ENCODE peak calls at places on chromosome 15, in nine cellular contexts. One of them, this sample, is unnamed.

GRCh38 chr15:79170256-79170664 is 79.7 kb upstream of the RASGRF1 start:
- DNase-seq in M059J: peak; percentile 48
- DNase-seq in HFF-Myc: no peak
- DNase-seq in NCI-H1930: no peak
- DNase-seq in heart left ventricle: peak; percentile 27
- DNase-seq in activated T-cell treated with anti-CD3 and anti-CD28 coated beads for 1 hour: no peak
- DNase-seq in B cell: no peak
- DNase-seq in progenitor cell of endocrine pancreas: no peak
- DNase-seq in GDM1: no peak
- DNase-seq in this sample: no peak

GRCh38 chr15:92889390-92890113 is 10.6 kb upstream of the CHD2 start:
- DNase-seq in M059J: no peak
- DNase-seq in HFF-Myc: no peak
- DNase-seq in NCI-H1930: no peak
- DNase-seq in heart left ventricle: no peak
- DNase-seq in activated T-cell treated with anti-CD3 and anti-CD28 coated beads for 1 hour: no peak
- DNase-seq in B cell: no peak
- DNase-seq in progenitor cell of endocrine pancreas: no peak
- DNase-seq in GDM1: no peak
- DNase-seq in this sample: no peak

GRCh38 chr15:60541784-60542617 is 63.1 kb upstream of the ICE2 start:
- DNase-seq in M059J: no peak
- DNase-seq in HFF-Myc: no peak
- DNase-seq in NCI-H1930: no peak
- DNase-seq in heart left ventricle: no peak
- DNase-seq in activated T-cell treated with anti-CD3 and anti-CD28 coated beads for 1 hour: no peak
- DNase-seq in B cell: no peak
- DNase-seq in progenitor cell of endocrine pancreas: no peak
- DNase-seq in GDM1: no peak
- DNase-seq in this sample: no peak

GRCh38 chr15:68383161-68384074 is 48.5 kb downstream of the ITGA11 start:
- DNase-seq in M059J: peak; percentile 60
- DNase-seq in HFF-Myc: peak; percentile 49
- DNase-seq in NCI-H1930: no peak
- DNase-seq in heart left ventricle: peak; percentile 25
- DNase-seq in activated T-cell treated with anti-CD3 and anti-CD28 coated beads for 1 hour: peak; percentile 10
- DNase-seq in B cell: peak; percentile 56
- DNase-seq in progenitor cell of endocrine pancreas: no peak
- DNase-seq in GDM1: peak; percentile 44
- DNase-seq in this sample: peak; percentile 33

GRCh38 chr15:67824157-67824899 is 981 bp upstream of the SKOR1 start:
- DNase-seq in M059J: no peak
- DNase-seq in HFF-Myc: no peak
- DNase-seq in NCI-H1930: no peak
- DNase-seq in heart left ventricle: no peak
- DNase-seq in activated T-cell treated with anti-CD3 and anti-CD28 coated beads for 1 hour: no peak
- DNase-seq in B cell: peak; percentile 62
- DNase-seq in progenitor cell of endocrine pancreas: no peak
- DNase-seq in GDM1: no peak
- DNase-seq in this sample: no peak

GRCh38 chr15:99414755-99415731 is 150.7 kb upstream of the MEF2A start:
- DNase-seq in M059J: peak; percentile 71
- DNase-seq in HFF-Myc: no peak
- DNase-seq in NCI-H1930: no peak
- DNase-seq in heart left ventricle: no peak
- DNase-seq in activated T-cell treated with anti-CD3 and anti-CD28 coated beads for 1 hour: no peak
- DNase-seq in B cell: no peak
- DNase-seq in progenitor cell of endocrine pancreas: no peak
- DNase-seq in GDM1: no peak
- DNase-seq in this sample: no peak

GRCh38 chr15:91985297-91985696 is 131.8 kb downstream of the SLCO3A1 start:
- DNase-seq in M059J: no peak
- DNase-seq in HFF-Myc: no peak
- DNase-seq in NCI-H1930: no peak
- DNase-seq in heart left ventricle: no peak
- DNase-seq in activated T-cell treated with anti-CD3 and anti-CD28 coated beads for 1 hour: no peak
- DNase-seq in B cell: no peak
- DNase-seq in progenitor cell of endocrine pancreas: no peak
- DNase-seq in GDM1: no peak
- DNase-seq in this sample: no peak

GRCh38 chr15:64574220-64574994 is 114.0 kb downstream of the ZNF609 start:
- DNase-seq in M059J: peak; percentile 20
- DNase-seq in HFF-Myc: no peak
- DNase-seq in NCI-H1930: no peak
- DNase-seq in heart left ventricle: no peak
- DNase-seq in activated T-cell treated with anti-CD3 and anti-CD28 coated beads for 1 hour: no peak
- DNase-seq in B cell: no peak
- DNase-seq in progenitor cell of endocrine pancreas: no peak
- DNase-seq in GDM1: no peak
- DNase-seq in this sample: no peak

GRCh38 chr15:42919794-42920280 is 741 bp downstream of the TTBK2 start:
- DNase-seq in M059J: peak; percentile 58
- DNase-seq in HFF-Myc: no peak
- DNase-seq in NCI-H1930: no peak
- DNase-seq in heart left ventricle: no peak
- DNase-seq in activated T-cell treated with anti-CD3 and anti-CD28 coated beads for 1 hour: peak; percentile 24
- DNase-seq in B cell: no peak
- DNase-seq in progenitor cell of endocrine pancreas: no peak
- DNase-seq in GDM1: no peak
- DNase-seq in this sample: no peak

GRCh38 chr15:43253431-43254403 is 13.0 kb downstream of the TGM5 start:
- DNase-seq in M059J: peak; percentile 91
- DNase-seq in HFF-Myc: no peak
- DNase-seq in NCI-H1930: no peak
- DNase-seq in heart left ventricle: no peak
- DNase-seq in activated T-cell treated with anti-CD3 and anti-CD28 coated beads for 1 hour: no peak
- DNase-seq in B cell: peak; percentile 57
- DNase-seq in progenitor cell of endocrine pancreas: no peak
- DNase-seq in GDM1: no peak
- DNase-seq in this sample: no peak

GRCh38 chr15:40282144-40282869 is 557 bp downstream of the ANKRD63 start:
- DNase-seq in M059J: peak; percentile 25
- DNase-seq in HFF-Myc: no peak
- DNase-seq in NCI-H1930: peak; percentile 38
- DNase-seq in heart left ventricle: no peak
- DNase-seq in activated T-cell treated with anti-CD3 and anti-CD28 coated beads for 1 hour: peak; percentile 31
- DNase-seq in B cell: peak; percentile 93
- DNase-seq in progenitor cell of endocrine pancreas: peak; percentile 62
- DNase-seq in GDM1: peak; percentile 55
- DNase-seq in this sample: no peak

GRCh38 chr15:64247906-64248541 is 85.2 kb upstream of the PPIB start:
- DNase-seq in M059J: peak; percentile 96
- DNase-seq in HFF-Myc: peak; percentile 87
- DNase-seq in NCI-H1930: peak; percentile 50
- DNase-seq in heart left ventricle: no peak
- DNase-seq in activated T-cell treated with anti-CD3 and anti-CD28 coated beads for 1 hour: no peak
- DNase-seq in B cell: no peak
- DNase-seq in progenitor cell of endocrine pancreas: no peak
- DNase-seq in GDM1: no peak
- DNase-seq in this sample: no peak

GRCh38 chr15:66472176-66472999 is 25.2 kb downstream of the SNAPC5 start:
- DNase-seq in M059J: peak; percentile 38
- DNase-seq in HFF-Myc: peak; percentile 55
- DNase-seq in NCI-H1930: no peak
- DNase-seq in heart left ventricle: no peak
- DNase-seq in activated T-cell treated with anti-CD3 and anti-CD28 coated beads for 1 hour: no peak
- DNase-seq in B cell: peak; percentile 50
- DNase-seq in progenitor cell of endocrine pancreas: no peak
- DNase-seq in GDM1: no peak
- DNase-seq in this sample: no peak

GRCh38 chr15:38692789-38693062 is 128.1 kb upstream of the RASGRP1 start:
- DNase-seq in M059J: no peak
- DNase-seq in HFF-Myc: no peak
- DNase-seq in NCI-H1930: no peak
- DNase-seq in heart left ventricle: no peak
- DNase-seq in activated T-cell treated with anti-CD3 and anti-CD28 coated beads for 1 hour: no peak
- DNase-seq in B cell: no peak
- DNase-seq in progenitor cell of endocrine pancreas: no peak
- DNase-seq in GDM1: no peak
- DNase-seq in this sample: no peak

GRCh38 chr15:25239471-25240345 is 199.1 kb downstream of the UBE3A start:
- DNase-seq in M059J: no peak
- DNase-seq in HFF-Myc: no peak
- DNase-seq in NCI-H1930: no peak
- DNase-seq in heart left ventricle: no peak
- DNase-seq in activated T-cell treated with anti-CD3 and anti-CD28 coated beads for 1 hour: no peak
- DNase-seq in B cell: no peak
- DNase-seq in progenitor cell of endocrine pancreas: no peak
- DNase-seq in GDM1: no peak
- DNase-seq in this sample: no peak

GRCh38 chr15:66609876-66610275 is 44.1 kb upstream of the LCTL start:
- DNase-seq in M059J: no peak
- DNase-seq in HFF-Myc: no peak
- DNase-seq in NCI-H1930: no peak
- DNase-seq in heart left ventricle: no peak
- DNase-seq in activated T-cell treated with anti-CD3 and anti-CD28 coated beads for 1 hour: no peak
- DNase-seq in B cell: no peak
- DNase-seq in progenitor cell of endocrine pancreas: no peak
- DNase-seq in GDM1: no peak
- DNase-seq in this sample: no peak

GRCh38 chr15:86916671-86917450 is 837.2 kb downstream of the AGBL1 start:
- DNase-seq in M059J: peak; percentile 38
- DNase-seq in HFF-Myc: no peak
- DNase-seq in NCI-H1930: no peak
- DNase-seq in heart left ventricle: peak; percentile 43
- DNase-seq in activated T-cell treated with anti-CD3 and anti-CD28 coated beads for 1 hour: no peak
- DNase-seq in B cell: no peak
- DNase-seq in progenitor cell of endocrine pancreas: no peak
- DNase-seq in GDM1: no peak
- DNase-seq in this sample: no peak

GRCh38 chr15:68616397-68616796 is 37.6 kb downstream of the CORO2B start:
- DNase-seq in M059J: no peak
- DNase-seq in HFF-Myc: no peak
- DNase-seq in NCI-H1930: no peak
- DNase-seq in heart left ventricle: no peak
- DNase-seq in activated T-cell treated with anti-CD3 and anti-CD28 coated beads for 1 hour: no peak
- DNase-seq in B cell: no peak
- DNase-seq in progenitor cell of endocrine pancreas: no peak
- DNase-seq in GDM1: no peak
- DNase-seq in this sample: no peak

GRCh38 chr15:68012911-68013310 is 41.2 kb upstream of the PIAS1 start:
- DNase-seq in M059J: no peak
- DNase-seq in HFF-Myc: no peak
- DNase-seq in NCI-H1930: no peak
- DNase-seq in heart left ventricle: no peak
- DNase-seq in activated T-cell treated with anti-CD3 and anti-CD28 coated beads for 1 hour: no peak
- DNase-seq in B cell: no peak
- DNase-seq in progenitor cell of endocrine pancreas: no peak
- DNase-seq in GDM1: no peak
- DNase-seq in this sample: no peak

GRCh38 chr15:48324949-48325348 is 6.3 kb upstream of the DUT start:
- DNase-seq in M059J: no peak
- DNase-seq in HFF-Myc: no peak
- DNase-seq in NCI-H1930: no peak
- DNase-seq in heart left ventricle: no peak
- DNase-seq in activated T-cell treated with anti-CD3 and anti-CD28 coated beads for 1 hour: no peak
- DNase-seq in B cell: no peak
- DNase-seq in progenitor cell of endocrine pancreas: no peak
- DNase-seq in GDM1: no peak
- DNase-seq in this sample: no peak

GRCh38 chr15:80431635-80432034 is 27.5 kb downstream of the ARNT2 start:
- DNase-seq in M059J: no peak
- DNase-seq in HFF-Myc: no peak
- DNase-seq in NCI-H1930: no peak
- DNase-seq in heart left ventricle: no peak
- DNase-seq in activated T-cell treated with anti-CD3 and anti-CD28 coated beads for 1 hour: no peak
- DNase-seq in B cell: no peak
- DNase-seq in progenitor cell of endocrine pancreas: no peak
- DNase-seq in GDM1: no peak
- DNase-seq in this sample: no peak

GRCh38 chr15:59569477-59569876 is 42.1 kb upstream of the GCNT3 start:
- DNase-seq in M059J: no peak
- DNase-seq in HFF-Myc: no peak
- DNase-seq in NCI-H1930: no peak
- DNase-seq in heart left ventricle: no peak
- DNase-seq in activated T-cell treated with anti-CD3 and anti-CD28 coated beads for 1 hour: no peak
- DNase-seq in B cell: no peak
- DNase-seq in progenitor cell of endocrine pancreas: no peak
- DNase-seq in GDM1: no peak
- DNase-seq in this sample: no peak

GRCh38 chr15:58434334-58434888 is 2.6 kb downstream of the LIPC start:
- DNase-seq in M059J: no peak
- DNase-seq in HFF-Myc: no peak
- DNase-seq in NCI-H1930: no peak
- DNase-seq in heart left ventricle: no peak
- DNase-seq in activated T-cell treated with anti-CD3 and anti-CD28 coated beads for 1 hour: no peak
- DNase-seq in B cell: no peak
- DNase-seq in progenitor cell of endocrine pancreas: no peak
- DNase-seq in GDM1: no peak
- DNase-seq in this sample: no peak

GRCh38 chr15:36797128-36797527 is 217.7 kb downstream of the CDIN1 start:
- DNase-seq in M059J: peak; percentile 40
- DNase-seq in HFF-Myc: no peak
- DNase-seq in NCI-H1930: no peak
- DNase-seq in heart left ventricle: no peak
- DNase-seq in activated T-cell treated with anti-CD3 and anti-CD28 coated beads for 1 hour: no peak
- DNase-seq in B cell: no peak
- DNase-seq in progenitor cell of endocrine pancreas: no peak
- DNase-seq in GDM1: no peak
- DNase-seq in this sample: no peak

GRCh38 chr15:29934251-29934650 is 112.0 kb upstream of the TJP1 start:
- DNase-seq in M059J: peak; percentile 75
- DNase-seq in HFF-Myc: no peak
- DNase-seq in NCI-H1930: no peak
- DNase-seq in heart left ventricle: no peak
- DNase-seq in activated T-cell treated with anti-CD3 and anti-CD28 coated beads for 1 hour: no peak
- DNase-seq in B cell: no peak
- DNase-seq in progenitor cell of endocrine pancreas: no peak
- DNase-seq in GDM1: no peak
- DNase-seq in this sample: no peak

GRCh38 chr15:22945071-22945470 is 35.1 kb downstream of the CYFIP1 start:
- DNase-seq in M059J: no peak
- DNase-seq in HFF-Myc: no peak
- DNase-seq in NCI-H1930: no peak
- DNase-seq in heart left ventricle: no peak
- DNase-seq in activated T-cell treated with anti-CD3 and anti-CD28 coated beads for 1 hour: no peak
- DNase-seq in B cell: no peak
- DNase-seq in progenitor cell of endocrine pancreas: no peak
- DNase-seq in GDM1: no peak
- DNase-seq in this sample: no peak

GRCh38 chr15:89177633-89178306 is 43.6 kb downstream of the RLBP1 start:
- DNase-seq in M059J: peak; percentile 65
- DNase-seq in HFF-Myc: peak; percentile 31
- DNase-seq in NCI-H1930: no peak
- DNase-seq in heart left ventricle: peak; percentile 71
- DNase-seq in activated T-cell treated with anti-CD3 and anti-CD28 coated beads for 1 hour: peak; percentile 42
- DNase-seq in B cell: peak; percentile 41
- DNase-seq in progenitor cell of endocrine pancreas: peak; percentile 49
- DNase-seq in GDM1: peak; percentile 40
- DNase-seq in this sample: peak; percentile 33

GRCh38 chr15:49421991-49422390 is 1.1 kb upstream of the FGF7 start:
- DNase-seq in M059J: peak; percentile 40
- DNase-seq in HFF-Myc: no peak
- DNase-seq in NCI-H1930: no peak
- DNase-seq in heart left ventricle: no peak
- DNase-seq in activated T-cell treated with anti-CD3 and anti-CD28 coated beads for 1 hour: peak; percentile 19
- DNase-seq in B cell: peak; percentile 16
- DNase-seq in progenitor cell of endocrine pancreas: no peak
- DNase-seq in GDM1: peak; percentile 47
- DNase-seq in this sample: peak; percentile 21

GRCh38 chr15:63362196-63362595 is 19.4 kb downstream of the CA12 start:
- DNase-seq in M059J: peak; percentile 25
- DNase-seq in HFF-Myc: no peak
- DNase-seq in NCI-H1930: no peak
- DNase-seq in heart left ventricle: peak; percentile 48
- DNase-seq in activated T-cell treated with anti-CD3 and anti-CD28 coated beads for 1 hour: no peak
- DNase-seq in B cell: no peak
- DNase-seq in progenitor cell of endocrine pancreas: no peak
- DNase-seq in GDM1: no peak
- DNase-seq in this sample: no peak

GRCh38 chr15:79948095-79948695 is 22.8 kb downstream of the BCL2A1 start:
- DNase-seq in M059J: peak; percentile 11
- DNase-seq in HFF-Myc: no peak
- DNase-seq in NCI-H1930: no peak
- DNase-seq in heart left ventricle: no peak
- DNase-seq in activated T-cell treated with anti-CD3 and anti-CD28 coated beads for 1 hour: no peak
- DNase-seq in B cell: no peak
- DNase-seq in progenitor cell of endocrine pancreas: no peak
- DNase-seq in GDM1: no peak
- DNase-seq in this sample: no peak

GRCh38 chr15:73965094-73965729 is 26.9 kb downstream of the STOML1 start:
- DNase-seq in M059J: no peak
- DNase-seq in HFF-Myc: no peak
- DNase-seq in NCI-H1930: no peak
- DNase-seq in heart left ventricle: peak; percentile 17
- DNase-seq in activated T-cell treated with anti-CD3 and anti-CD28 coated beads for 1 hour: no peak
- DNase-seq in B cell: peak; percentile 32
- DNase-seq in progenitor cell of endocrine pancreas: no peak
- DNase-seq in GDM1: no peak
- DNase-seq in this sample: no peak